ENCODE peak calls at places on chromosomes 7 and 10, in ten cellular contexts. One of them, this sample, is unnamed.

GRCh38 chr10:113454341-113455061 is 98.4 kb upstream of the HABP2 start:
- DNase-seq in cardiac muscle cell: peak
- DNase-seq in RWPE1: peak
- DNase-seq in pancreas: peak
- DNase-seq in neural progenitor cell: peak
- DNase-seq in fibroblast of lung: peak
- DNase-seq in tibial artery: peak
- DNase-seq in HCT116: peak
- DNase-seq in A549: peak
- DNase-seq in endodermal cell: peak
- DNase-seq in this sample: peak

GRCh38 chr7:24290004-24290641 is 6.1 kb downstream of the NPY start:
- DNase-seq in cardiac muscle cell: peak
- DNase-seq in RWPE1: peak
- DNase-seq in A549: peak
- DNase-seq in fibroblast of lung: peak
- DNase-seq in pancreas: no peak
- DNase-seq in tibial artery: no peak
- DNase-seq in HCT116: peak
- DNase-seq in endodermal cell: peak
- DNase-seq in neural progenitor cell: peak
- DNase-seq in this sample: peak

GRCh38 chr10:97123713-97124112 is 62.0 kb downstream of the SLIT1 start:
- DNase-seq in A549: no peak
- DNase-seq in RWPE1: no peak
- DNase-seq in cardiac muscle cell: no peak
- DNase-seq in endodermal cell: no peak
- DNase-seq in HCT116: no peak
- DNase-seq in pancreas: no peak
- DNase-seq in tibial artery: no peak
- DNase-seq in fibroblast of lung: no peak
- DNase-seq in neural progenitor cell: no peak
- DNase-seq in this sample: no peak

GRCh38 chr7:87628780-87629569 is 777 bp downstream of the RUNDC3B start:
- DNase-seq in pancreas: peak
- DNase-seq in tibial artery: no peak
- DNase-seq in neural progenitor cell: peak
- DNase-seq in HCT116: peak
- DNase-seq in RWPE1: peak
- DNase-seq in A549: peak
- DNase-seq in endodermal cell: peak
- DNase-seq in fibroblast of lung: peak
- DNase-seq in cardiac muscle cell: peak
- DNase-seq in this sample: peak

GRCh38 chr10:133277993-133278576 is 1.4 kb upstream of the ADAM8 start:
- DNase-seq in HCT116: no peak
- DNase-seq in A549: no peak
- DNase-seq in neural progenitor cell: no peak
- DNase-seq in fibroblast of lung: no peak
- DNase-seq in tibial artery: no peak
- DNase-seq in cardiac muscle cell: no peak
- DNase-seq in pancreas: no peak
- DNase-seq in endodermal cell: no peak
- DNase-seq in RWPE1: no peak
- DNase-seq in this sample: no peak

GRCh38 chr10:67622984-67623383 is 73.0 kb downstream of the CTNNA3 start:
- DNase-seq in tibial artery: no peak
- DNase-seq in endodermal cell: no peak
- DNase-seq in neural progenitor cell: no peak
- DNase-seq in HCT116: no peak
- DNase-seq in fibroblast of lung: no peak
- DNase-seq in A549: no peak
- DNase-seq in pancreas: no peak
- DNase-seq in RWPE1: no peak
- DNase-seq in cardiac muscle cell: no peak
- DNase-seq in this sample: no peak

GRCh38 chr7:27753863-27754262 is 13.9 kb downstream of the TAX1BP1 start:
- DNase-seq in HCT116: no peak
- DNase-seq in A549: no peak
- DNase-seq in fibroblast of lung: no peak
- DNase-seq in pancreas: no peak
- DNase-seq in tibial artery: no peak
- DNase-seq in RWPE1: no peak
- DNase-seq in cardiac muscle cell: no peak
- DNase-seq in endodermal cell: no peak
- DNase-seq in neural progenitor cell: no peak
- DNase-seq in this sample: no peak

GRCh38 chr10:29949411-29950011 is 109.9 kb downstream of the JCAD start:
- DNase-seq in fibroblast of lung: peak
- DNase-seq in HCT116: no peak
- DNase-seq in pancreas: no peak
- DNase-seq in endodermal cell: no peak
- DNase-seq in A549: peak
- DNase-seq in neural progenitor cell: no peak
- DNase-seq in tibial artery: no peak
- DNase-seq in cardiac muscle cell: no peak
- DNase-seq in RWPE1: peak
- DNase-seq in this sample: no peak

GRCh38 chr7:31084226-31084625 is 32.1 kb downstream of the ADCYAP1R1 start:
- DNase-seq in tibial artery: no peak
- DNase-seq in pancreas: peak
- DNase-seq in fibroblast of lung: no peak
- DNase-seq in HCT116: no peak
- DNase-seq in neural progenitor cell: no peak
- DNase-seq in endodermal cell: no peak
- DNase-seq in A549: no peak
- DNase-seq in RWPE1: no peak
- DNase-seq in cardiac muscle cell: no peak
- DNase-seq in this sample: no peak

GRCh38 chr10:126229701-126230100 is 158.6 kb downstream of the ADAM12 start:
- DNase-seq in tibial artery: no peak
- DNase-seq in A549: no peak
- DNase-seq in neural progenitor cell: no peak
- DNase-seq in HCT116: no peak
- DNase-seq in RWPE1: no peak
- DNase-seq in fibroblast of lung: no peak
- DNase-seq in endodermal cell: no peak
- DNase-seq in cardiac muscle cell: no peak
- DNase-seq in pancreas: no peak
- DNase-seq in this sample: no peak

GRCh38 chr10:69048103-69048502 is 39.8 kb upstream of the SRGN start:
- DNase-seq in neural progenitor cell: no peak
- DNase-seq in HCT116: no peak
- DNase-seq in RWPE1: no peak
- DNase-seq in fibroblast of lung: no peak
- DNase-seq in tibial artery: peak
- DNase-seq in pancreas: no peak
- DNase-seq in cardiac muscle cell: no peak
- DNase-seq in endodermal cell: no peak
- DNase-seq in A549: no peak
- DNase-seq in this sample: no peak

GRCh38 chr10:12777840-12778585 is 223.5 kb downstream of the CCDC3 start:
- DNase-seq in endodermal cell: no peak
- DNase-seq in tibial artery: no peak
- DNase-seq in HCT116: no peak
- DNase-seq in cardiac muscle cell: no peak
- DNase-seq in fibroblast of lung: no peak
- DNase-seq in neural progenitor cell: no peak
- DNase-seq in A549: no peak
- DNase-seq in pancreas: no peak
- DNase-seq in RWPE1: no peak
- DNase-seq in this sample: peak

GRCh38 chr7:66700633-66701131 is 39.9 kb upstream of the RABGEF1 start:
- DNase-seq in A549: no peak
- DNase-seq in cardiac muscle cell: no peak
- DNase-seq in RWPE1: no peak
- DNase-seq in endodermal cell: no peak
- DNase-seq in pancreas: no peak
- DNase-seq in HCT116: no peak
- DNase-seq in neural progenitor cell: no peak
- DNase-seq in fibroblast of lung: no peak
- DNase-seq in tibial artery: no peak
- DNase-seq in this sample: no peak

GRCh38 chr10:122559228-122559627 is 1.3 kb upstream of the DMBT1 start:
- DNase-seq in neural progenitor cell: no peak
- DNase-seq in HCT116: no peak
- DNase-seq in endodermal cell: no peak
- DNase-seq in cardiac muscle cell: no peak
- DNase-seq in fibroblast of lung: peak
- DNase-seq in A549: no peak
- DNase-seq in tibial artery: no peak
- DNase-seq in RWPE1: no peak
- DNase-seq in pancreas: no peak
- DNase-seq in this sample: no peak

GRCh38 chr10:121070257-121070656 is 219.1 kb downstream of the WDR11 start:
- DNase-seq in pancreas: no peak
- DNase-seq in RWPE1: no peak
- DNase-seq in HCT116: peak
- DNase-seq in tibial artery: no peak
- DNase-seq in neural progenitor cell: peak
- DNase-seq in fibroblast of lung: no peak
- DNase-seq in cardiac muscle cell: no peak
- DNase-seq in A549: peak
- DNase-seq in endodermal cell: peak
- DNase-seq in this sample: no peak

GRCh38 chr7:255038-255435 is 34.9 kb upstream of the FOXL3 start:
- DNase-seq in RWPE1: no peak
- DNase-seq in tibial artery: no peak
- DNase-seq in neural progenitor cell: no peak
- DNase-seq in endodermal cell: no peak
- DNase-seq in A549: no peak
- DNase-seq in HCT116: no peak
- DNase-seq in cardiac muscle cell: no peak
- DNase-seq in fibroblast of lung: no peak
- DNase-seq in pancreas: no peak
- DNase-seq in this sample: no peak

GRCh38 chr10:5523796-5524574 is 776 bp upstream of the CALML3 start:
- DNase-seq in A549: no peak
- DNase-seq in endodermal cell: peak
- DNase-seq in neural progenitor cell: no peak
- DNase-seq in fibroblast of lung: no peak
- DNase-seq in tibial artery: peak
- DNase-seq in HCT116: no peak
- DNase-seq in pancreas: peak
- DNase-seq in cardiac muscle cell: no peak
- DNase-seq in RWPE1: no peak
- DNase-seq in this sample: no peak

GRCh38 chr10:12243860-12244620 is 48.1 kb downstream of the CDC123 start:
- DNase-seq in A549: no peak
- DNase-seq in tibial artery: no peak
- DNase-seq in neural progenitor cell: no peak
- DNase-seq in pancreas: no peak
- DNase-seq in fibroblast of lung: no peak
- DNase-seq in cardiac muscle cell: no peak
- DNase-seq in HCT116: no peak
- DNase-seq in RWPE1: no peak
- DNase-seq in endodermal cell: no peak
- DNase-seq in this sample: no peak

GRCh38 chr10:47029181-47029971 is 118.1 kb downstream of the PTPN20 start:
- DNase-seq in RWPE1: no peak
- DNase-seq in tibial artery: peak
- DNase-seq in HCT116: no peak
- DNase-seq in cardiac muscle cell: no peak
- DNase-seq in fibroblast of lung: no peak
- DNase-seq in pancreas: peak
- DNase-seq in neural progenitor cell: no peak
- DNase-seq in A549: no peak
- DNase-seq in endodermal cell: peak
- DNase-seq in this sample: no peak

GRCh38 chr10:84331091-84331490 is 2.7 kb downstream of the CCSER2 start:
- DNase-seq in RWPE1: no peak
- DNase-seq in A549: no peak
- DNase-seq in pancreas: no peak
- DNase-seq in HCT116: no peak
- DNase-seq in tibial artery: no peak
- DNase-seq in fibroblast of lung: no peak
- DNase-seq in endodermal cell: no peak
- DNase-seq in cardiac muscle cell: no peak
- DNase-seq in neural progenitor cell: no peak
- DNase-seq in this sample: no peak
- H3K27ac ChIP-seq in RWPE1: no peak
- H3K27ac ChIP-seq in A549: no peak
- H3K27ac ChIP-seq in pancreas: no peak
- H3K27ac ChIP-seq in HCT116: no peak
- H3K27ac ChIP-seq in tibial artery: no peak
- H3K27ac ChIP-seq in fibroblast of lung: no peak
- H3K27ac ChIP-seq in endodermal cell: no peak
- H3K27ac ChIP-seq in cardiac muscle cell: peak
- H3K27ac ChIP-seq in neural progenitor cell: no peak
- H3K27ac ChIP-seq in this sample: no peak

DNA sequence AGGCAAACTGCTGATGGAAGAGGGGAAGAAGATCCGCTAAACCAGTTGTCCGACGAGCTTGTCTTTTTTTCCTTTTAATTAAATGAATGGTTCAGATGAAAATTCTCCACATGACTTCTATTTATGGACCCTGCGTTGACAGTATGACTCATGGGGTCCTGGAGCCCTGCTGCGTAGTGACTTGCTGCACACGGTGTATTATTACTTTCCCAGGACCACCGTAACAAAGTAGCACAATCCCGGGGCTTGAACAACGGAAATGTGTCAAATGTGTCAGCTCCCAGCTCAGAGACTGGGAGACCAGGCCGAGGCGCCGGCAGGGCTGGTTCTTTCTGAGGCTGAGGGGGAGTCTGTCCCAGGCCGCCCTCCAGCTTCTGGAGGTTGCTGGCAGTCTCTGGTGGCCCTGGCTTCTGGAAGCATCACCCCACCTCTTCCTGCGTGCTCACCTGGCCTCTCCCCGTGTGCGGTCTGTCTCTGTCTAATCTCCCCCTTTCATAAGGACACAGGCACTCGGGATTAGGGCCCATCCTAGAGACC is 33.8 kb upstream of the MNX1 start:
- DNase-seq in cardiac muscle cell: no peak
- DNase-seq in pancreas: peak
- DNase-seq in HCT116: no peak
- DNase-seq in neural progenitor cell: no peak
- DNase-seq in endodermal cell: no peak
- DNase-seq in RWPE1: no peak
- DNase-seq in tibial artery: no peak
- DNase-seq in A549: no peak
- DNase-seq in fibroblast of lung: no peak
- DNase-seq in this sample: peak
- H3K27ac ChIP-seq in cardiac muscle cell: no peak
- H3K27ac ChIP-seq in pancreas: no peak
- H3K27ac ChIP-seq in HCT116: no peak
- H3K27ac ChIP-seq in neural progenitor cell: no peak
- H3K27ac ChIP-seq in endodermal cell: no peak
- H3K27ac ChIP-seq in RWPE1: no peak
- H3K27ac ChIP-seq in tibial artery: no peak
- H3K27ac ChIP-seq in A549: no peak
- H3K27ac ChIP-seq in fibroblast of lung: no peak
- H3K27ac ChIP-seq in this sample: no peak

GRCh38 chr10:103232772-103233488 is 12.8 kb upstream of the RPEL1 start:
- DNase-seq in endodermal cell: no peak
- DNase-seq in fibroblast of lung: peak
- DNase-seq in RWPE1: no peak
- DNase-seq in HCT116: peak
- DNase-seq in pancreas: no peak
- DNase-seq in tibial artery: no peak
- DNase-seq in neural progenitor cell: no peak
- DNase-seq in cardiac muscle cell: no peak
- DNase-seq in A549: peak
- DNase-seq in this sample: no peak
- H3K27ac ChIP-seq in endodermal cell: no peak
- H3K27ac ChIP-seq in fibroblast of lung: no peak
- H3K27ac ChIP-seq in RWPE1: peak
- H3K27ac ChIP-seq in HCT116: peak
- H3K27ac ChIP-seq in pancreas: no peak
- H3K27ac ChIP-seq in tibial artery: no peak
- H3K27ac ChIP-seq in neural progenitor cell: no peak
- H3K27ac ChIP-seq in cardiac muscle cell: peak
- H3K27ac ChIP-seq in A549: peak
- H3K27ac ChIP-seq in this sample: no peak

GRCh38 chr10:103395754-103396066 is 565 bp downstream of the ATP5MK start:
- DNase-seq in cardiac muscle cell: peak
- DNase-seq in HCT116: no peak
- DNase-seq in RWPE1: peak
- DNase-seq in endodermal cell: peak
- DNase-seq in A549: peak
- DNase-seq in tibial artery: no peak
- DNase-seq in fibroblast of lung: peak
- DNase-seq in pancreas: no peak
- DNase-seq in neural progenitor cell: peak
- DNase-seq in this sample: peak
- H3K27ac ChIP-seq in cardiac muscle cell: peak
- H3K27ac ChIP-seq in HCT116: peak
- H3K27ac ChIP-seq in RWPE1: peak
- H3K27ac ChIP-seq in endodermal cell: peak
- H3K27ac ChIP-seq in A549: peak
- H3K27ac ChIP-seq in tibial artery: peak
- H3K27ac ChIP-seq in fibroblast of lung: peak
- H3K27ac ChIP-seq in pancreas: peak
- H3K27ac ChIP-seq in neural progenitor cell: no peak
- H3K27ac ChIP-seq in this sample: peak